ENCODE peak calls at places on chromosome 10, in nine cellular contexts. L is fibroblast of lung, M is NT2/D1, E is RCC 7860, C is GM19239, G is uterus, D is hypothalamus, X is NCI-H748 treated with DMSO at 0.1 percent for 48 hours, P is naive B cell. U is an unnamed sample.

GRCh38 chr10:61329854-61330253 is 123.3 kb downstream of the TMEM26 start:
- DNase-seq in L (no peak), M (no peak), E (no peak), C (no peak), G (no peak), D (no peak), X (no peak), P (no peak), U (no peak)

GRCh38 chr10:26085549-26085948 is 131.0 kb upstream of the GAD2 start:
- DNase-seq in L (no peak), M (no peak), E (no peak), C (no peak), G (no peak), D (no peak), X (no peak), P (no peak), U (no peak)

GRCh38 chr10:113751116-113751728 is at the start of gene PLEKHS1:
- DNase-seq in L (no peak), M (no peak), E (peak; percentile 16), C (no peak), G (no peak), D (no peak), X (no peak), P (no peak), U (no peak)

GRCh38 chr10:10804998-10805737 is 212.5 kb upstream of the CELF2 start:
- DNase-seq in L (no peak), M (no peak), E (peak; percentile 38), C (no peak), G (no peak), D (no peak), X (no peak), P (no peak), U (no peak)

GRCh38 chr10:113058175-113058961 is 108.3 kb downstream of the TCF7L2 start:
- DNase-seq in L (peak; percentile 87), M (no peak), E (no peak), C (no peak), G (no peak), D (no peak), X (no peak), P (no peak), U (no peak)

GRCh38 chr10:74855027-74855426 is 28.6 kb downstream of the KAT6B start:
- DNase-seq in L (no peak), M (no peak), E (no peak), C (no peak), G (no peak), D (no peak), X (no peak), P (no peak), U (no peak)

GRCh38 chr10:11557967-11558366 is 53.5 kb downstream of the USP6NL start:
- DNase-seq in L (no peak), M (no peak), E (no peak), C (no peak), G (no peak), D (no peak), X (no peak), P (no peak), U (no peak)

GRCh38 chr10:91210435-91210834 is 10.0 kb upstream of the PCGF5 start:
- DNase-seq in L (no peak), M (no peak), E (no peak), C (no peak), G (no peak), D (no peak), X (peak; percentile 94), P (peak; percentile 62), U (no peak)

GRCh38 chr10:99952799-99953198 is 56.9 kb downstream of the DNMBP start:
- DNase-seq in L (no peak), M (no peak), E (no peak), C (no peak), G (no peak), D (no peak), X (no peak), P (no peak), U (no peak)

GRCh38 chr10:13815766-13816165 is 229.0 kb downstream of the PRPF18 start:
- DNase-seq in L (peak; percentile 54), M (no peak), E (peak; percentile 73), C (no peak), G (no peak), D (no peak), X (no peak), P (no peak), U (no peak)

GRCh38 chr10:43214071-43214955 is 52.6 kb downstream of the RASGEF1A start:
- DNase-seq in L (no peak), M (no peak), E (peak; percentile 51), C (no peak), G (no peak), D (no peak), X (no peak), P (no peak), U (no peak)

GRCh38 chr10:31912898-31913847 is 15.5 kb downstream of the ARHGAP12 start:
- DNase-seq in L (peak; percentile 79), M (no peak), E (no peak), C (no peak), G (no peak), D (no peak), X (no peak), P (no peak), U (no peak)

GRCh38 chr10:132626019-132626760 is 88.6 kb downstream of the INPP5A start:
- DNase-seq in L (no peak), M (no peak), E (no peak), C (no peak), G (peak; percentile 16), D (no peak), X (no peak), P (no peak), U (no peak)

GRCh38 chr10:45817912-45818311 is 29.4 kb downstream of the AGAP4 start:
- DNase-seq in L (no peak), M (no peak), E (no peak), C (no peak), G (no peak), D (no peak), X (no peak), P (no peak), U (no peak)

GRCh38 chr10:75910032-75910431 is 478.6 kb downstream of the LRMDA start:
- DNase-seq in L (peak; percentile 80), M (no peak), E (peak; percentile 14), C (no peak), G (no peak), D (no peak), X (no peak), P (no peak), U (no peak)

GRCh38 chr10:70462349-70462984 is 16.1 kb upstream of the PALD1 start:
- DNase-seq in L (peak; percentile 22), M (no peak), E (peak; percentile 15), C (no peak), G (peak; percentile 54), D (peak; percentile 84), X (no peak), P (no peak), U (no peak)

GRCh38 chr10:78170026-78170475 is 136.4 kb downstream of the RPS24 start:
- DNase-seq in L (peak; percentile 9), M (no peak), E (no peak), C (no peak), G (no peak), D (no peak), X (no peak), P (no peak), U (no peak)

GRCh38 chr10:13417459-13418126 is 69.5 kb upstream of the SEPHS1 start:
- DNase-seq in L (no peak), M (no peak), E (peak; percentile 33), C (no peak), G (no peak), D (no peak), X (no peak), P (no peak), U (no peak)

GRCh38 chr10:6144609-6145413 is 56.0 kb downstream of the RBM17 start:
- DNase-seq in L (peak; percentile 83), M (no peak), E (peak; percentile 58), C (peak; percentile 82), G (peak; percentile 90), D (peak; percentile 52), X (peak; percentile 8), P (peak; percentile 89), U (peak; percentile 57)

GRCh38 chr10:131852161-131852822 is 48.5 kb upstream of the PPP2R2D start:
- DNase-seq in L (no peak), M (no peak), E (no peak), C (no peak), G (peak; percentile 3), D (no peak), X (no peak), P (no peak), U (no peak)

GRCh38 chr10:69600761-69601330 is 27.6 kb upstream of the NEUROG3 start:
- DNase-seq in L (no peak), M (no peak), E (no peak), C (no peak), G (no peak), D (no peak), X (no peak), P (no peak), U (no peak)

GRCh38 chr10:109977382-109977806 is 30.4 kb upstream of the ADD3 start:
- DNase-seq in L (no peak), M (no peak), E (no peak), C (no peak), G (no peak), D (no peak), X (no peak), P (no peak), U (no peak)

GRCh38 chr10:112981553-112981952 is 31.5 kb downstream of the TCF7L2 start:
- DNase-seq in L (no peak), M (no peak), E (peak; percentile 81), C (peak; percentile 43), G (no peak), D (no peak), X (no peak), P (peak; percentile 61), U (peak; percentile 31)

GRCh38 chr10:101775273-101776131 is at the start of gene FGF8:
- DNase-seq in L (no peak), M (no peak), E (no peak), C (no peak), G (no peak), D (no peak), X (no peak), P (no peak), U (no peak)

U was measured in GF-D8.